ENCODE peak calls at places on chromosome 16, in four cellular contexts. H is HCT116, X is endothelial cell of umbilical vein, Y is GM23338. J is an unnamed sample.

GRCh38 chr16:88284626-88285513 is 97.9 kb upstream of the ZNF469 start:
- DNase-seq in H (no peak), X (no peak), Y (no peak), J (no peak)

GRCh38 chr16:81668243-81669097 is 110.6 kb upstream of the PLCG2 start:
- DNase-seq in H (no peak), X (no peak), Y (no peak), J (no peak)

GRCh38 chr16:11377156-11377555 is 31.9 kb downstream of the RMI2 start:
- DNase-seq in H (no peak), X (no peak), Y (no peak), J (no peak)

GRCh38 chr16:87628940-87629339 is 26.6 kb downstream of the JPH3 start:
- DNase-seq in H (no peak), X (no peak), Y (no peak), J (no peak)

GRCh38 chr16:85750021-85750826 is 672 bp downstream of the C16orf74 start:
- DNase-seq in H (no peak), X (peak), Y (peak), J (no peak)

GRCh38 chr16:87821346-87822001 is 47.8 kb downstream of the SLC7A5 start:
- DNase-seq in H (no peak), X (no peak), Y (no peak), J (no peak)

GRCh38 chr16:19153876-19154275 is 14.2 kb upstream of the SYT17 start:
- DNase-seq in H (peak), X (no peak), Y (peak), J (no peak)

GRCh38 chr16:8882725-8883377 is 700 bp downstream of the LITAFD start:
- DNase-seq in H (no peak), X (no peak), Y (no peak), J (no peak)

GRCh38 chr16:19785512-19786130 is 67.5 kb downstream of the IQCK start:
- DNase-seq in H (no peak), X (no peak), Y (no peak), J (no peak)

GRCh38 chr16:50448981-50449380 is 80.2 kb upstream of the BRD7 start:
- DNase-seq in H (no peak), X (no peak), Y (no peak), J (no peak)

GRCh38 chr16:55647798-55648197 is 8.0 kb upstream of the SLC6A2 start:
- DNase-seq in H (no peak), X (no peak), Y (no peak), J (no peak)

GRCh38 chr16:22260490-22260889 is 36.7 kb upstream of the POLR3E start:
- DNase-seq in H (no peak), X (no peak), Y (no peak), J (no peak)

GRCh38 chr16:28019218-28019617 is 44.3 kb downstream of the GSG1L start:
- DNase-seq in H (no peak), X (no peak), Y (no peak), J (no peak)

GRCh38 chr16:83704656-83705055 is 103.1 kb upstream of the HSBP1 start:
- DNase-seq in H (no peak), X (no peak), Y (no peak), J (no peak)

GRCh38 chr16:21603920-21604319 is 4.5 kb downstream of the METTL9 start:
- DNase-seq in H (no peak), X (no peak), Y (no peak), J (no peak)

GRCh38 chr16:78437352-78437968 is 338.0 kb downstream of the WWOX start:
- DNase-seq in H (no peak), X (peak), Y (peak), J (no peak)

GRCh38 chr16:51407199-51407598 is 256.1 kb upstream of the SALL1 start:
- DNase-seq in H (no peak), X (no peak), Y (no peak), J (no peak)

GRCh38 chr16:12203780-12204351 is 227.3 kb downstream of the SNX29 start:
- DNase-seq in H (no peak), X (no peak), Y (no peak), J (no peak)

GRCh38 chr16:17459903-17460521 is 10.7 kb downstream of the XYLT1 start:
- DNase-seq in H (no peak), X (no peak), Y (no peak), J (no peak)

GRCh38 chr16:73290258-73290657 is 242.3 kb upstream of the ZFHX3 start:
- DNase-seq in H (no peak), X (no peak), Y (no peak), J (no peak)

GRCh38 chr16:50291719-50292565 is 25.6 kb downstream of the ADCY7 start:
- DNase-seq in H (no peak), X (no peak), Y (no peak), J (no peak)

GRCh38 chr16:63742150-63742549 is 1379.7 kb downstream of the CDH11 start:
- DNase-seq in H (no peak), X (no peak), Y (no peak), J (no peak)

GRCh38 chr16:25877103-25877502 is 185.3 kb downstream of the HS3ST4 start:
- DNase-seq in H (no peak), X (no peak), Y (no peak), J (no peak)

GRCh38 chr16:82011199-82011641 is at the start of gene SDR42E1:
- DNase-seq in H (peak), X (no peak), Y (peak), J (no peak)

GRCh38 chr16:29680180-29680598 is 1.2 kb downstream of the QPRT start:
- DNase-seq in H (no peak), X (no peak), Y (peak), J (no peak)

GRCh38 chr16:8670014-8670560 is 4.3 kb upstream of the ABAT start:
- DNase-seq in H (no peak), X (no peak), Y (no peak), J (no peak)

GRCh38 chr16:63337264-63337663 is 1301.0 kb upstream of the CDH8 start:
- DNase-seq in H (no peak), X (no peak), Y (no peak), J (no peak)

GRCh38 chr16:46650224-46650623 is 29.0 kb upstream of the SHCBP1 start:
- DNase-seq in H (no peak), X (no peak), Y (no peak), J (no peak)

GRCh38 chr16:51150894-51151320 is at the start of gene SALL1:
- DNase-seq in H (no peak), X (no peak), Y (no peak), J (no peak)

GRCh38 chr16:47136101-47136820 is 7.5 kb downstream of the NETO2 start:
- DNase-seq in H (peak), X (peak), Y (no peak), J (no peak)

GRCh38 chr16:64892843-64893242 is 229.0 kb downstream of the CDH11 start:
- DNase-seq in H (no peak), X (peak), Y (no peak), J (no peak)

GRCh38 chr16:65287307-65287706 is 165.4 kb upstream of the CDH11 start:
- DNase-seq in H (no peak), X (no peak), Y (no peak), J (no peak)

GRCh38 chr16:23182675-23183485 is at the start of gene SCNN1G:
- DNase-seq in H (no peak), X (no peak), Y (peak), J (no peak)

GRCh38 chr16:1038932-1039331 is 33.6 kb upstream of the SSTR5 start:
- DNase-seq in H (no peak), X (no peak), Y (no peak), J (no peak)

GRCh38 chr16:1036121-1036520 is 36.4 kb upstream of the SSTR5 start:
- DNase-seq in H (no peak), X (no peak), Y (no peak), J (no peak)

GRCh38 chr16:1039762-1040161 is 32.8 kb upstream of the SSTR5 start:
- DNase-seq in H (no peak), X (no peak), Y (no peak), J (no peak)

GRCh38 chr16:1037023-1037933 is 35.3 kb upstream of the SSTR5 start:
- DNase-seq in H (no peak), X (no peak), Y (peak), J (no peak)

GRCh38 chr16:1037934-1038257 is 34.7 kb upstream of the SSTR5 start:
- DNase-seq in H (no peak), X (no peak), Y (peak), J (no peak)
- TF ChIP-seq EZH2 in H (no peak), X (no peak), Y (no peak), J (no peak)

DNA sequence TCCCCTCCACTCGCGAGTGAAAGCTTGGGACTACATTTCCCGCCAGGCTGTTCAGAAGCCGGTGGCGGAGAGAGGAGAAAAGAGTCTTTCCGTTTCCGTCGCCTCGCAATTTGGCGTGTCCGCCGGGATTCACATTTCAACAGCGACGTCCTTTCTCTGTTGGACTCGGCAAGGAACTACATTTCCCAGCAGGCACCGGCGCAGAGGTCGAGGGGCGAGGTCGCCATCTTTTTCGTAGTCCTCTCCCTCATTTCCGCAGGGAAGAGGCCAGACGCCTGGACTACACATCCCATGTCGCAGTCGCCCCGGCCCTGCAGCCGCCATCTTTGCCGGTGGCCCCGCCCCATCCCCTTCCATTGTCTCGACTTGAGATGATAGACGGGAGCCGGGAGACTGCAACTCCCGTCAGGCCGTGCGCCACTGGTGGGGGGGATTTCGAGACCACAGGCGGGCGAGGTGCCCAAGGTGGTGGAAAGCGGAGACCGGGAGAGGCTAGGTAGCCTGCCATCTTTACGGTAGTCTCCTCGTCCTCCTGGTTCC is 882 bp upstream of the FBXL19 start:
- DNase-seq in H (peak), X (peak), Y (peak), J (peak)
- TF ChIP-seq POLR2AphosphoS5 in H (peak), X (no peak), Y (no peak), J (no peak)

DNA sequence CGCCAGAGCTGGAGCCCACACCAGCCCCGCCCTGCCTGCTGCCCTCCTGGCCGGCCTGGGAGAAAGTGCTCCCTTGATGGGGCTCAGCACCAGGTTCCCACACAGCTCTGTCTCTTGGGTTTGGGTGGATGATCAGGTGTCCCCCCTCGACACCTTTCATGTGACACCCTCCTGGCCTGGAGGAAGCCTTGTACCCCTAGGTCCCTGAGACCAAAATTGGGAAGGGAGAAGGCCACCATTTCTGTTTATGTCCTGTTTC is 19.4 kb upstream of the PLLP start:
- DNase-seq in H (no peak), X (no peak), Y (no peak), J (no peak)
- H3K27ac ChIP-seq in H (no peak), X (no peak), Y (no peak), J (no peak)

DNA sequence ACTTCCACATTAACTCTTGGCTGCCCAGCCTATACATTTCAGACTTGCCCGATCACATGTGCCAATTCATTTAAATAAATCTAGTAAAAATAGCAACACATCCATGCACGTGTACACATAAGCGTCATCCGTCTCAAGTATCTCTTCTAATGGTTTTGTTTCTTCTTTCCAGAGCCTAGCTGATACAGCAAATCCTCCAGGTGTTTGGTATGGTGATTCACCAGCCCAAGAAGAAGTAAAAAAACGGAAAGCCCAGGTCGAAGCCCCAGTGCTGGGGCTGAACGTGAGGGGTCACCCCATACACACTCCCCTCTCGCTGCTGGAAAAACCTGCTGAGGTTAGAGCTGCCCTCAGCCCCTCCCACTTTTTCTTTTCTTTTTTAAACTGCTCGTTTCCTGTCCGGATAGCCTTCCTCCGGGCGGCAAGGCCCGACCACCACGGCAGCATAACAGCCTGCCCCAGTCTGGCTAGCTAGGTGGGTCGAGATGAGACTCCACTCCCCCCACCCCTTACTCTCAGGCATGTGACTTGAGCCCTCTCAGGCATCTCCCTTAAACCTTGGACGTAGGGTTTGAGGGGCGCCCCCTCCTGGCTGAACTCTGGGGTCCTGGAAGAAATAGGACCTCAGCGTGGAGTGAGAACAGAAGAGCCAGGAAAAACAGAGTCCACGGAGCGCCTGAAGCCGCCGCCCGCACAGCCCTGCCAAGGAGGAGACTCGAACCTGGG is 13.9 kb upstream of the OR1F1 start:
- DNase-seq in H (no peak), X (no peak), Y (peak), J (no peak)
- TF ChIP-seq EZH2 in H (no peak), X (no peak), Y (no peak), J (no peak)

DNA sequence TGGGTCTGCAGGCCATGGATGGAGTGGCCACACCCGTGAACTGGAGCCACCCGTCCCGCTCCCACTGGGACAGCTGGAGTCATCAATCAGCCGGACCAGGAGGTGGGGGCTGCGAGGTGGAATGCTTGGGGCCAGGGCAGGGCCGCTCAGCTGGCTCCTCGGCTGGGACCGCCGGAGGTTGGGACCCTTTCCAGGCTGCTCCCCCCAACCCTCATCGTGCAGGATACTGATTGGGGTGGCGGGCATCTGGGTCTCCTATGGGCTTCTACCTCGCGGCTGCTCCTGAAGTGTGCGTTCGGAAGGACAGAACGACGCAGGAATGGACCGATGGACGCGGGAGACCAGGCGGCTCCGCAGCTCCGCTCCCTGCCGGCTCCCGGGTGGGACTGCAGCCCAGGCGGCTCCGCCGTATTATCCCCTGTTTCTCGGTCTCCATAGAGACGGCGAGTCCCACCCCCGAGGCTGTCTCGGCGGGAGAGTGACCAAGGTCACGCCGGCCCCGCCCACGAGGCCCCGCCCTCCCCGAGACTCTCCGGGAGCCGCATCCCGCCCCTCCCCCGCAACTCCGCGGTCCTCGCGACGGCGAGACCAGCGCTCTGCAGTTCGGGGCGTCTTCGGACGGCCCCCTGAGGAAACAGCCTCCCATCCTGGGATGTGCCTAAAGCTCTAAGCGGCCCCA is at the start of gene TPPP3:
- DNase-seq in H (no peak), X (peak), Y (peak), J (no peak)
- TF ChIP-seq POLR2AphosphoS5 in H (no peak), X (peak), Y (no peak), J (no peak)

GRCh38 chr16:74601131-74601871 is 5.6 kb downstream of the GLG1 start:
- DNase-seq in H (no peak), X (peak), Y (no peak), J (no peak)
- H3K27ac ChIP-seq in H (peak), X (no peak), Y (no peak), J (peak)

GRCh38 chr16:1042776-1043349 is 29.7 kb upstream of the SSTR5 start:
- DNase-seq in H (no peak), X (no peak), Y (no peak), J (no peak)

GRCh38 chr16:1046271-1046955 is 26.1 kb upstream of the SSTR5 start:
- DNase-seq in H (no peak), X (no peak), Y (no peak), J (no peak)

GRCh38 chr16:1045363-1046270 is 26.9 kb upstream of the SSTR5 start:
- DNase-seq in H (no peak), X (no peak), Y (no peak), J (no peak)

GRCh38 chr16:1043831-1044514 is 28.6 kb upstream of the SSTR5 start:
- DNase-seq in H (no peak), X (no peak), Y (no peak), J (no peak)

GRCh38 chr16:1044515-1045362 is 27.8 kb upstream of the SSTR5 start:
- DNase-seq in H (no peak), X (no peak), Y (no peak), J (no peak)
- TF ChIP-seq EZH2 in H (no peak), X (no peak), Y (no peak), J (no peak)

DNA sequence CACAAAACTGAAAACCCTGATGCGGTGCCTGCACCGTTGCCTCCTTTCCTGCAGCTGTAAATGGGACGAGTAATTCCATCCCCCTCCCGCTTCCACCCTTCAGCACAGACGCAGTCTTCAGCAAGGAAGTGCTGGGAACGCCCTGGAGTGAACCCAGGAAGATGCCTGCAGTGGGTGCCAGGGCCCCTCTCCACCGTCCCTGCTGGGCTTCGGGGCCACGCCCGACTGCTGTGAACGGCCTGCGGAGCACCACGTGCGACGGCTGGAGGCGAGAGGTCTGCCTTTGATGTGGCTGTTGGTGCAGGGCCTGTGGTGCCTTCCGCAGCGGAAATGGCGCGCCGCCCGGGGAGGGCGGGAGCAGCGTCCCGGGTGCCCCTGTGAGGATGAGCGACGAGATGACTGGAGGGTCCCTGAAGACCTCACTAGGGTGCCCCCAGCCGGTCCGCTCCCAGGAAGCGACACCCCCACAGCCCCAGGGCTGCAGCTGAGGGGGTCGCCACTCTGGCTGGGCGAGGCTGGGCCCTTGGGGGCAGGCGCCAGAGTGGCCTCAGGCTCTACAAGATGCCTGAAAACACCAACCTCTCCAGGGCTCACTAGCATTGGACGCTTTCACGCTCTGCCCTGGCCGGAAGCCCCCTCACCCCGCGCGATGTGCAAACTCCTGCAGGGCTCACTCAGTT is 749 bp upstream of the MC1R start:
- DNase-seq in H (peak), X (peak), Y (peak), J (peak)
- TF ChIP-seq POLR2AphosphoS5 in H (peak), X (peak), Y (peak), J (no peak)

DNA sequence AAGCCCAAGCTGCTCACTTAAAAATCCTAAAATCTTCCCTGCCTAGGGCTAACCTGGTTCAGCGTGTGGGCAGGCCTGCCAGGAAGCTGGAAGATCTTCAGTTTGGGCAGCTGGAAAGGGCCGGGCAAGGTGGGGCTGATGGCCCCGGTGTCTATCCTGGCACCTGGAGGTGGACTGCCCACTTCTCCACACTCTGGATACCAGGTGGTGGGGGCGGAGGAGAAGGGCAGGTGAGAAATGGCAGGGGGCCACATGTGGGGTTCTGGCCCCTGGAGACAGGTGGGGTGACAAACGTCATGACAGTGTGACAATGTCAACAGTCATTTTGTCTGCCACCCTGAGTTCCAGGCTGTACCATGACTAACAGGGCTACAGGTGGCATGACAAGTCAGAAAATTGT is 78.5 kb upstream of the C16orf82 start:
- DNase-seq in H (no peak), X (no peak), Y (no peak), J (no peak)
- H3K27ac ChIP-seq in H (no peak), X (no peak), Y (no peak), J (no peak)

J was measured in SK-N-MC.